ENCODE peak calls at places on chromosomes 5 and 9, in four cellular contexts. One of them, this sample, is unnamed.
A peak's percentile ranks its signal among the peaks of the same experiment; 100 is the strongest.

GRCh38 chr9:26369096-26369495 is 523.5 kb downstream of the CAAP1 start:
- DNase-seq in GM04503: peak; percentile 42
- DNase-seq in amygdala: no peak
- DNase-seq in SJSA1: no peak
- DNase-seq in this sample: no peak

GRCh38 chr9:121445986-121446385 is 53.7 kb downstream of the GGTA1 start:
- DNase-seq in GM04503: no peak
- DNase-seq in SJSA1: no peak
- DNase-seq in amygdala: no peak
- DNase-seq in this sample: no peak

GRCh38 chr5:8905021-8905420 is 640.9 kb downstream of the SEMA5A start:
- DNase-seq in GM04503: no peak
- DNase-seq in amygdala: no peak
- DNase-seq in SJSA1: peak; percentile 63
- DNase-seq in this sample: no peak

GRCh38 chr9:137277329-137278041 is at the start of gene TOR4A:
- DNase-seq in GM04503: no peak
- DNase-seq in SJSA1: peak; percentile 85
- DNase-seq in amygdala: no peak
- DNase-seq in this sample: no peak

GRCh38 chr5:170552486-170553122 is 48.8 kb downstream of the KCNIP1 start:
- DNase-seq in SJSA1: peak; percentile 83
- DNase-seq in GM04503: peak; percentile 5
- DNase-seq in amygdala: no peak
- DNase-seq in this sample: peak; percentile 48

GRCh38 chr9:112997236-112997941 is 14.6 kb downstream of the ZNF883 start:
- DNase-seq in GM04503: no peak
- DNase-seq in SJSA1: no peak
- DNase-seq in amygdala: no peak
- DNase-seq in this sample: no peak

GRCh38 chr5:36389245-36389644 is 87.5 kb upstream of the RANBP3L start:
- DNase-seq in GM04503: no peak
- DNase-seq in amygdala: no peak
- DNase-seq in SJSA1: no peak
- DNase-seq in this sample: no peak

GRCh38 chr5:73370620-73371583 is 77.7 kb downstream of the FOXD1 start:
- DNase-seq in SJSA1: peak; percentile 93
- DNase-seq in amygdala: no peak
- DNase-seq in GM04503: peak; percentile 72
- DNase-seq in this sample: no peak

GRCh38 chr9:133773889-133774655 is 35.9 kb upstream of the SARDH start:
- DNase-seq in SJSA1: peak; percentile 74
- DNase-seq in amygdala: no peak
- DNase-seq in GM04503: no peak
- DNase-seq in this sample: no peak

GRCh38 chr9:88184986-88185385 is 46.7 kb upstream of the SPATA31C2 start:
- DNase-seq in GM04503: no peak
- DNase-seq in SJSA1: no peak
- DNase-seq in amygdala: no peak
- DNase-seq in this sample: no peak

GRCh38 chr9:87285183-87285582 is 212.5 kb upstream of the DAPK1 start:
- DNase-seq in amygdala: no peak
- DNase-seq in GM04503: no peak
- DNase-seq in SJSA1: no peak
- DNase-seq in this sample: no peak

GRCh38 chr5:64026493-64026892 is 64.2 kb upstream of the HTR1A start:
- DNase-seq in SJSA1: no peak
- DNase-seq in amygdala: no peak
- DNase-seq in GM04503: no peak
- DNase-seq in this sample: no peak

GRCh38 chr5:146426853-146427618 is 20.1 kb upstream of the TCERG1 start:
- DNase-seq in amygdala: no peak
- DNase-seq in SJSA1: no peak
- DNase-seq in GM04503: no peak
- DNase-seq in this sample: no peak

GRCh38 chr9:112743216-112743835 is 7.2 kb upstream of the SNX30 start:
- DNase-seq in amygdala: no peak
- DNase-seq in SJSA1: no peak
- DNase-seq in GM04503: no peak
- DNase-seq in this sample: no peak

GRCh38 chr9:79565245-79565644 is 6.5 kb upstream of the TLE4 start:
- DNase-seq in SJSA1: no peak
- DNase-seq in amygdala: no peak
- DNase-seq in GM04503: no peak
- DNase-seq in this sample: no peak

GRCh38 chr5:142769251-142769792 is 855 bp upstream of the ARHGAP26 start:
- DNase-seq in GM04503: no peak
- DNase-seq in SJSA1: no peak
- DNase-seq in amygdala: no peak
- DNase-seq in this sample: no peak

GRCh38 chr5:108216890-108217289 is 165.0 kb downstream of the FBXL17 start:
- DNase-seq in SJSA1: peak; percentile 61
- DNase-seq in GM04503: no peak
- DNase-seq in amygdala: no peak
- DNase-seq in this sample: no peak

GRCh38 chr9:3517377-3518048 is 8.3 kb downstream of the RFX3 start:
- DNase-seq in SJSA1: no peak
- DNase-seq in amygdala: no peak
- DNase-seq in GM04503: peak; percentile 18
- DNase-seq in this sample: no peak

GRCh38 chr5:131305138-131305650 is 41.3 kb downstream of the CDC42SE2 start:
- DNase-seq in SJSA1: no peak
- DNase-seq in GM04503: no peak
- DNase-seq in amygdala: no peak
- DNase-seq in this sample: no peak

GRCh38 chr5:104045987-104046386 is 483.4 kb upstream of the NUDT12 start:
- DNase-seq in SJSA1: no peak
- DNase-seq in amygdala: no peak
- DNase-seq in GM04503: no peak
- DNase-seq in this sample: no peak

GRCh38 chr5:159913048-159913447 is 3.2 kb upstream of the ADRA1B start:
- DNase-seq in SJSA1: peak; percentile 66
- DNase-seq in amygdala: no peak
- DNase-seq in GM04503: no peak
- DNase-seq in this sample: peak; percentile 59

GRCh38 chr5:106380736-106381135 is 1290.0 kb downstream of the EFNA5 start:
- DNase-seq in amygdala: no peak
- DNase-seq in SJSA1: no peak
- DNase-seq in GM04503: peak; percentile 26
- DNase-seq in this sample: peak; percentile 33

GRCh38 chr5:80071510-80072021 is 36.4 kb downstream of the THBS4 start:
- DNase-seq in SJSA1: no peak
- DNase-seq in GM04503: no peak
- DNase-seq in amygdala: no peak
- DNase-seq in this sample: no peak

GRCh38 chr5:72185717-72186388 is 78.6 kb downstream of the MAP1B start:
- DNase-seq in GM04503: no peak
- DNase-seq in SJSA1: no peak
- DNase-seq in amygdala: no peak
- DNase-seq in this sample: no peak

GRCh38 chr9:686381-686813 is 155.1 kb upstream of the DMRT1 start:
- DNase-seq in GM04503: no peak
- DNase-seq in amygdala: no peak
- DNase-seq in SJSA1: no peak
- DNase-seq in this sample: no peak

GRCh38 chr5:8456846-8457186 is 587.9 kb downstream of the MTRR start:
- DNase-seq in GM04503: no peak
- DNase-seq in amygdala: no peak
- DNase-seq in SJSA1: no peak
- DNase-seq in this sample: no peak

GRCh38 chr5:137192293-137192743 is 306.8 kb downstream of the SPOCK1 start:
- DNase-seq in GM04503: peak; percentile 49
- DNase-seq in SJSA1: peak; percentile 98
- DNase-seq in amygdala: no peak
- DNase-seq in this sample: no peak

GRCh38 chr5:2270467-2270866 is 387.7 kb upstream of the IRX4 start:
- DNase-seq in GM04503: no peak
- DNase-seq in amygdala: no peak
- DNase-seq in SJSA1: no peak
- DNase-seq in this sample: no peak

GRCh38 chr5:167639761-167640160 is 651.7 kb upstream of the WWC1 start:
- DNase-seq in amygdala: no peak
- DNase-seq in GM04503: no peak
- DNase-seq in SJSA1: no peak
- DNase-seq in this sample: no peak

GRCh38 chr5:79032031-79032711 is 37.3 kb downstream of the DMGDH start:
- DNase-seq in SJSA1: no peak
- DNase-seq in GM04503: no peak
- DNase-seq in amygdala: no peak
- DNase-seq in this sample: no peak

GRCh38 chr9:34059954-34060353 is 11.3 kb upstream of the UBAP2 start:
- DNase-seq in GM04503: no peak
- DNase-seq in amygdala: no peak
- DNase-seq in SJSA1: no peak
- DNase-seq in this sample: no peak

GRCh38 chr5:252546-252945 is 18.9 kb upstream of the PDCD6 start:
- DNase-seq in amygdala: no peak
- DNase-seq in SJSA1: no peak
- DNase-seq in GM04503: no peak
- DNase-seq in this sample: no peak

GRCh38 chr5:95620870-95621838 is 1.3 kb downstream of the GPR150 start:
- DNase-seq in SJSA1: no peak
- DNase-seq in GM04503: no peak
- DNase-seq in amygdala: no peak
- DNase-seq in this sample: no peak

GRCh38 chr9:136046555-136046921 is 48.6 kb downstream of the NACC2 start:
- DNase-seq in GM04503: no peak
- DNase-seq in SJSA1: no peak
- DNase-seq in amygdala: no peak
- DNase-seq in this sample: no peak

GRCh38 chr5:146947181-146947941 is 68.8 kb upstream of the PPP2R2B start:
- DNase-seq in SJSA1: no peak
- DNase-seq in amygdala: no peak
- DNase-seq in GM04503: no peak
- DNase-seq in this sample: no peak

GRCh38 chr9:114370251-114370984 is 17.4 kb downstream of the AKNA start:
- DNase-seq in GM04503: no peak
- DNase-seq in amygdala: no peak
- DNase-seq in SJSA1: no peak
- DNase-seq in this sample: no peak

This sample was measured in brain pericyte.